ENCODE peak calls at places on chromosomes 5 and 9, in five cellular contexts. One of them, this sample, is unnamed. For H3K9me3, the result is how much of the 10 kb centered on the place peaks cover.

GRCh38 chr5:34062419-34062818 is 19.4 kb upstream of the C1QTNF3 start:
- DNase-seq in AG04450: no peak
- DNase-seq in prostate gland: no peak
- DNase-seq in H9: no peak
- DNase-seq in stomach: no peak
- DNase-seq in this sample: no peak

GRCh38 chr9:124267271-124267807 is 9.6 kb downstream of the NEK6 start:
- DNase-seq in H9: no peak
- DNase-seq in stomach: peak
- DNase-seq in AG04450: no peak
- DNase-seq in prostate gland: peak
- DNase-seq in this sample: peak

GRCh38 chr9:129626944-129627297 is 958 bp downstream of the NTMT1 start:
- DNase-seq in AG04450: peak
- DNase-seq in prostate gland: no peak
- DNase-seq in H9: no peak
- DNase-seq in stomach: no peak
- DNase-seq in this sample: no peak

GRCh38 chr5:173205921-173206320 is 29.1 kb downstream of the NKX2-5 start:
- DNase-seq in stomach: no peak
- DNase-seq in H9: no peak
- DNase-seq in AG04450: no peak
- DNase-seq in prostate gland: no peak
- DNase-seq in this sample: no peak

GRCh38 chr5:14131855-14132503 is 11.2 kb upstream of the TRIO start:
- DNase-seq in H9: no peak
- DNase-seq in stomach: no peak
- DNase-seq in prostate gland: no peak
- DNase-seq in AG04450: no peak
- DNase-seq in this sample: no peak

GRCh38 chr5:172133359-172134029 is 54.5 kb downstream of the STK10 start:
- DNase-seq in AG04450: peak
- DNase-seq in prostate gland: no peak
- DNase-seq in stomach: no peak
- DNase-seq in H9: no peak
- DNase-seq in this sample: peak

GRCh38 chr9:87198716-87199115 is 251.4 kb upstream of the GAS1 start:
- DNase-seq in stomach: no peak
- DNase-seq in AG04450: no peak
- DNase-seq in prostate gland: no peak
- DNase-seq in H9: no peak
- DNase-seq in this sample: no peak

GRCh38 chr5:167970002-167970401 is 321.4 kb upstream of the WWC1 start:
- DNase-seq in prostate gland: no peak
- DNase-seq in AG04450: no peak
- DNase-seq in stomach: no peak
- DNase-seq in H9: no peak
- DNase-seq in this sample: no peak

GRCh38 chr9:35903049-35903448 is 3.0 kb upstream of the HRCT1 start:
- DNase-seq in prostate gland: peak
- DNase-seq in AG04450: no peak
- DNase-seq in stomach: no peak
- DNase-seq in H9: no peak
- DNase-seq in this sample: no peak

GRCh38 chr5:124519396-124519795 is 227.0 kb downstream of the ZNF608 start:
- DNase-seq in H9: no peak
- DNase-seq in AG04450: peak
- DNase-seq in prostate gland: no peak
- DNase-seq in stomach: no peak
- DNase-seq in this sample: peak

GRCh38 chr5:3736466-3736865 is 140.8 kb downstream of the IRX1 start:
- DNase-seq in H9: no peak
- DNase-seq in AG04450: no peak
- DNase-seq in stomach: no peak
- DNase-seq in prostate gland: no peak
- DNase-seq in this sample: no peak

GRCh38 chr5:40681351-40682311 is 1.9 kb downstream of the PTGER4 start:
- DNase-seq in AG04450: no peak
- DNase-seq in H9: peak
- DNase-seq in stomach: peak
- DNase-seq in prostate gland: no peak
- DNase-seq in this sample: no peak

GRCh38 chr5:134088994-134089560 is 25.4 kb upstream of the TCF7 start:
- DNase-seq in prostate gland: no peak
- DNase-seq in stomach: no peak
- DNase-seq in H9: no peak
- DNase-seq in AG04450: no peak
- DNase-seq in this sample: no peak

DNA sequence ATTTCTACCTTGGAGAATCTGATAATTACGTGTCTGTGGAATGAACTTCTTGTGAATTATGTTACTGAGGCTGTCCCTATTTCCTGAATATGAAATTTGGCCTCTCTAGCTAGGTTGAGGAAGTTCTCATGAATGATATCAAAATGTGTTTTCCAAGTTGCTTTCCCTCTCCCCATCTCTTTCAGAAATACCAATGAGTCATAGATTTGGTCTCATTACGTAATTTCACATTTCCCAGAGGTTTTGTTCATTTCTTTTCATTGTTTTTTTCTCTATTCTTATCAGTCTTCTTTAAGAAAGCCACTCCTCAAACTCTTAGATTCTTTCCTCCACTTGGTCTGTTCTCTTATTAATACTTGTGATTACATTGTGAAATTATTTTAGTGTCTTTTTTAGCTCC is 923.8 kb upstream of the CDH9 start:
- DNase-seq in stomach: no peak
- DNase-seq in prostate gland: no peak
- DNase-seq in H9: no peak
- DNase-seq in AG04450: no peak
- DNase-seq in this sample: no peak
- H3K9me3 ChIP-seq in stomach: under half
- H3K9me3 ChIP-seq in prostate gland: under half
- H3K9me3 ChIP-seq in H9: under half
- H3K9me3 ChIP-seq in AG04450: under half
- H3K9me3 ChIP-seq in this sample: under half

GRCh38 chr5:180600554-180601041 is 9.3 kb upstream of the SCGB3A1 start:
- DNase-seq in H9: peak
- DNase-seq in AG04450: no peak
- DNase-seq in stomach: peak
- DNase-seq in prostate gland: no peak
- DNase-seq in this sample: no peak

GRCh38 chr5:180602481-180603075 is 11.3 kb upstream of the SCGB3A1 start:
- DNase-seq in prostate gland: no peak
- DNase-seq in stomach: no peak
- DNase-seq in H9: peak
- DNase-seq in AG04450: no peak
- DNase-seq in this sample: no peak

GRCh38 chr5:180603076-180603591 is 11.8 kb upstream of the SCGB3A1 start:
- DNase-seq in AG04450: no peak
- DNase-seq in H9: no peak
- DNase-seq in prostate gland: no peak
- DNase-seq in stomach: no peak
- DNase-seq in this sample: no peak

GRCh38 chr5:180599981-180600553 is 8.8 kb upstream of the SCGB3A1 start:
- DNase-seq in prostate gland: no peak
- DNase-seq in stomach: peak
- DNase-seq in AG04450: no peak
- DNase-seq in H9: peak
- DNase-seq in this sample: no peak

DNA sequence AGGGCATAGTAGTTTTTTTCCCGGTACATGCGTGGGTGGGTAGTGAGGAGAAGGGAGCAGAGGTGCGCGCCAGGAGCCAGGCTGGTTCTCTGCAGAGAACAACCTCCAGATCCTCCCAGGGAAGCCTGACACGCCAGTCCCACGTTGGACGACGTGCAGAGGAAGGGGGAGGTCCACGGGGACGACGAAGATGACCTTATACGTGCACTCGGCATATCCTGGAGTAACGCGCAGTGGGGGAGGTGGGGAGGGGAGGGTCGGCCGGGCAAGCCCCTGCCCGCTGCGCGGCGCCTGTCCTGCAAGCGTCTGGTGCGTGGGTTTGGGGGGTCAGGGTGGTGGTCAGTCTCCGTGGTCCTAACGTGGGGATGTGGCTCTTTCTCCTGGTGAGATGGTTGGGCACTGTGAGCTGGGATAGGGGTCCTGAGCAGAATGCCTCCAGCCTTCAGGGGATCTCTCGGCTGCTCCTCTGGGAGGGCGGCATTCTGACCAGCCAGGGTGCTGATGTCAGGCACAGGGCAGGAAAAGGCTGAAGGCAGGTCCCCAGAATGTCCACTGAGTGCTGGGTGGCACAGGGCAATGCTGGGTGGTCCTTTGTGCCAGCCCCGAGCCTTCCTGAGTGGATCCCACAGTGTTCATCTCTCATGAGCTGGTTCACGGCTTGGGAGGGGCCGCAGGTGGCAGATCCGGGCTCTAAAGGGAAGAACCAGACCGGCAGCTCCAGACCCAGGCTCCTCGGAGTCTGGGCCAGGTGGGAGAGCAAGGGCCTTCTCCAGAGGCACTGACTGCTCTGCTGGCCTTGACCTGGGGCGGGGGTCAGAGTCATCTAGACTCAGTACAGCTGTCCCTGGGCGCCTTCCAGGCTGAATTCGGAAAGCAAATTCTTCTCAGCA is 10.5 kb upstream of the SCGB3A1 start:
- DNase-seq in prostate gland: no peak
- DNase-seq in AG04450: no peak
- DNase-seq in H9: peak
- DNase-seq in stomach: no peak
- DNase-seq in this sample: no peak
- H3K9me3 ChIP-seq in prostate gland: under half
- H3K9me3 ChIP-seq in AG04450: under half
- H3K9me3 ChIP-seq in H9: under half
- H3K9me3 ChIP-seq in stomach: under half
- H3K9me3 ChIP-seq in this sample: under half

GRCh38 chr5:179132586-179133355 is 72.6 kb downstream of the ZNF354C start:
- DNase-seq in H9: no peak
- DNase-seq in prostate gland: no peak
- DNase-seq in AG04450: no peak
- DNase-seq in stomach: no peak
- DNase-seq in this sample: no peak

GRCh38 chr5:179129607-179130071 is 69.5 kb downstream of the ZNF354C start:
- DNase-seq in stomach: no peak
- DNase-seq in AG04450: no peak
- DNase-seq in prostate gland: no peak
- DNase-seq in H9: no peak
- DNase-seq in this sample: no peak

GRCh38 chr5:179131321-179131835 is 71.2 kb downstream of the ZNF354C start:
- DNase-seq in stomach: no peak
- DNase-seq in AG04450: no peak
- DNase-seq in H9: no peak
- DNase-seq in prostate gland: no peak
- DNase-seq in this sample: no peak

GRCh38 chr5:179130101-179130681 is 70.0 kb downstream of the ZNF354C start:
- DNase-seq in stomach: no peak
- DNase-seq in H9: no peak
- DNase-seq in AG04450: no peak
- DNase-seq in prostate gland: no peak
- DNase-seq in this sample: no peak

GRCh38 chr5:179131886-179132585 is 71.9 kb downstream of the ZNF354C start:
- DNase-seq in H9: no peak
- DNase-seq in AG04450: no peak
- DNase-seq in prostate gland: no peak
- DNase-seq in stomach: no peak
- DNase-seq in this sample: no peak
- H3K9me3 ChIP-seq in H9: under half
- H3K9me3 ChIP-seq in AG04450: half or more
- H3K9me3 ChIP-seq in prostate gland: under half
- H3K9me3 ChIP-seq in stomach: under half
- H3K9me3 ChIP-seq in this sample: under half

DNA sequence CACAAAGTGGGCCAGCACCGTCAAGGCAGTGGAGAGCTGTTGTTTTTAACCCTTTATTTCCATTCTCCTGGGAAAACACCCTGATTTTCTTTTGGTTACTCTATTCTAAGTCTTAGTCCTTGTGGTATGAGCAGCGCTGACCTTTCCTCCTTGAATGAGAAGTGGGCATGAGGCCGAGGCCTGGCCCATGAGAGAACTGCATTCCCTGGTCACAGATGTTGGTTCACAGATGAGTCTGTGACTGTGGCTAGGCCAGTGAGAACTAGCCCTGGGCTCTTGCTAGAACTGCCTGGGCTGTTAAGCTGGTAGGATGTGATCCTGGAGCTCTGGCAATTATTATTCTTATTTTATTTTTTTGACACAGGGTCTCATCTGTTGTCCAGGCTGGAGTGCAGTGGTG is 71.7 kb upstream of the KLF9 start:
- DNase-seq in AG04450: no peak
- DNase-seq in prostate gland: no peak
- DNase-seq in H9: no peak
- DNase-seq in stomach: no peak
- DNase-seq in this sample: no peak
- H3K9me3 ChIP-seq in AG04450: under half
- H3K9me3 ChIP-seq in prostate gland: under half
- H3K9me3 ChIP-seq in H9: under half
- H3K9me3 ChIP-seq in stomach: under half
- H3K9me3 ChIP-seq in this sample: under half

DNA sequence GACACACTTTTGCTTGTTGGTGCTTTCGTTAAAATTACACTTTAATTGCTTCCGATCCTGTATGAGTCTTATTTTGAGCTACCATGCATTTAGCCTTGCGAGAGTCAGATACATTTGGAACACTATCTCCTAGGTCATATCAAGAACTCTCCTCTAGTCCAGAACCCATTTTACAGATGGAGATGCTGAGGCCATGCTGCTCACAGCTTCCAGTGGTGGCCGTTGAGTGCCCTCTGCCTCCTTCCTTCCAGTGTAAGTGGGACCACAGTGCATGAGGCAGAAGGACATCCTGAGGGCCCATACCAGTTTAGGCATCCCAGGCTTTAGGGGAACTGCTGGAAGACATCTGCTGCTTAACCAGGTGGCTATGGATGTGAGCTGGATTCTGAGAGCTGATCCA is 6.9 kb downstream of the CCNI2 start:
- DNase-seq in AG04450: no peak
- DNase-seq in H9: no peak
- DNase-seq in stomach: no peak
- DNase-seq in prostate gland: no peak
- DNase-seq in this sample: no peak
- H3K9me3 ChIP-seq in AG04450: under half
- H3K9me3 ChIP-seq in H9: under half
- H3K9me3 ChIP-seq in stomach: under half
- H3K9me3 ChIP-seq in prostate gland: under half
- H3K9me3 ChIP-seq in this sample: under half